ENCODE peak calls at places on chromosome 4, in four cellular contexts. One of them, this sample, is unnamed.

GRCh38 chr4:18111100-18111499 is 89.5 kb upstream of the LCORL start:
- DNase-seq in hepatocyte: peak
- DNase-seq in GM12865: no peak
- DNase-seq in lower lobe of right lung: no peak
- DNase-seq in this sample: no peak

GRCh38 chr4:3284734-3285557 is 7.9 kb upstream of the RGS12 start:
- DNase-seq in hepatocyte: no peak
- DNase-seq in GM12865: no peak
- DNase-seq in lower lobe of right lung: no peak
- DNase-seq in this sample: no peak

GRCh38 chr4:185384877-185385465 is 10.8 kb downstream of the LRP2BP start:
- DNase-seq in hepatocyte: no peak
- DNase-seq in GM12865: no peak
- DNase-seq in lower lobe of right lung: no peak
- DNase-seq in this sample: no peak

GRCh38 chr4:141238196-141238595 is 17.5 kb downstream of the ZNF330 start:
- DNase-seq in hepatocyte: no peak
- DNase-seq in GM12865: no peak
- DNase-seq in lower lobe of right lung: no peak
- DNase-seq in this sample: no peak

GRCh38 chr4:16225996-16226815 is at the start of gene TAPT1:
- DNase-seq in hepatocyte: peak
- DNase-seq in GM12865: peak
- DNase-seq in lower lobe of right lung: peak
- DNase-seq in this sample: peak

GRCh38 chr4:112355662-112356061 is 58.5 kb downstream of the ALPK1 start:
- DNase-seq in hepatocyte: no peak
- DNase-seq in GM12865: no peak
- DNase-seq in lower lobe of right lung: peak
- DNase-seq in this sample: no peak

GRCh38 chr4:18398661-18399060 is 377.1 kb upstream of the LCORL start:
- DNase-seq in hepatocyte: no peak
- DNase-seq in GM12865: no peak
- DNase-seq in lower lobe of right lung: no peak
- DNase-seq in this sample: no peak

GRCh38 chr4:128386761-128387599 is 99.4 kb upstream of the PGRMC2 start:
- DNase-seq in hepatocyte: peak
- DNase-seq in GM12865: no peak
- DNase-seq in lower lobe of right lung: peak
- DNase-seq in this sample: no peak

GRCh38 chr4:86613734-86614133 is 19.6 kb downstream of the PTPN13 start:
- DNase-seq in hepatocyte: no peak
- DNase-seq in GM12865: no peak
- DNase-seq in lower lobe of right lung: no peak
- DNase-seq in this sample: no peak

GRCh38 chr4:73477176-73477575 is 4.4 kb upstream of the AFM start:
- DNase-seq in hepatocyte: no peak
- DNase-seq in GM12865: no peak
- DNase-seq in lower lobe of right lung: no peak
- DNase-seq in this sample: no peak

GRCh38 chr4:71487324-71487677 is 148.5 kb downstream of the SLC4A4 start:
- DNase-seq in hepatocyte: peak
- DNase-seq in GM12865: no peak
- DNase-seq in lower lobe of right lung: no peak
- DNase-seq in this sample: no peak

GRCh38 chr4:97691111-97691605 is 452.1 kb downstream of the STPG2 start:
- DNase-seq in hepatocyte: no peak
- DNase-seq in GM12865: no peak
- DNase-seq in lower lobe of right lung: no peak
- DNase-seq in this sample: no peak